ENCODE peak calls at places on chromosomes 1 and 21, in seven cellular contexts. B is H1, P is stomach, N is psoas muscle, M is thyroid gland, Q is transverse colon, J is cardiac muscle cell. U is an unnamed sample. For H3K36me3, the result is how much of the 10 kb centered on the place peaks cover.

GRCh38 chr21:36695671-36696389 is 3.1 kb upstream of the SIM2 start:
- DNase-seq in B (peak), P (no peak), N (no peak), M (no peak), Q (no peak), J (no peak), U (no peak)

GRCh38 chr1:207964195-207964966 is 53.5 kb upstream of the CD34 start:
- DNase-seq in B (no peak), P (no peak), N (no peak), M (no peak), Q (no peak), J (peak), U (no peak)

GRCh38 chr21:33096426-33096825 is 26.5 kb downstream of the OLIG1 start:
- DNase-seq in B (no peak), P (no peak), N (no peak), M (no peak), Q (no peak), J (no peak), U (no peak)

GRCh38 chr1:165216254-165216653 is 140.3 kb downstream of the LMX1A start:
- DNase-seq in B (no peak), P (no peak), N (no peak), M (no peak), Q (no peak), J (no peak), U (no peak)

GRCh38 chr1:110308247-110308646 is 30.9 kb upstream of the RBM15 start:
- DNase-seq in B (no peak), P (no peak), N (no peak), M (no peak), Q (no peak), J (peak), U (no peak)

GRCh38 chr1:227898502-227899140 is 49.1 kb downstream of the WNT9A start:
- DNase-seq in B (no peak), P (no peak), N (peak), M (peak), Q (peak), J (no peak), U (peak)

GRCh38 chr1:115642168-115643072 is 650 bp downstream of the VANGL1 start:
- DNase-seq in B (peak), P (peak), N (peak), M (peak), Q (peak), J (peak), U (peak)

GRCh38 chr1:180092931-180093650 is 61.6 kb upstream of the QSOX1 start:
- DNase-seq in B (no peak), P (no peak), N (no peak), M (no peak), Q (no peak), J (peak), U (no peak)

GRCh38 chr1:209080170-209080781 is 503.2 kb upstream of the CAMK1G start:
- DNase-seq in B (no peak), P (no peak), N (no peak), M (no peak), Q (no peak), J (no peak), U (no peak)

GRCh38 chr1:237205400-237206064 is 163.5 kb downstream of the RYR2 start:
- DNase-seq in B (no peak), P (no peak), N (peak), M (no peak), Q (no peak), J (peak), U (no peak)

GRCh38 chr1:94590203-94591137 is 48.9 kb upstream of the F3 start:
- DNase-seq in B (peak), P (no peak), N (no peak), M (no peak), Q (no peak), J (no peak), U (no peak)

GRCh38 chr1:94593611-94594010 is 52.1 kb upstream of the F3 start:
- DNase-seq in B (peak), P (no peak), N (no peak), M (no peak), Q (no peak), J (no peak), U (no peak)

GRCh38 chr1:94591791-94592565 is 50.4 kb upstream of the F3 start:
- DNase-seq in B (peak), P (no peak), N (no peak), M (no peak), Q (no peak), J (no peak), U (no peak)

GRCh38 chr1:94592566-94592920 is 51.0 kb upstream of the F3 start:
- DNase-seq in B (peak), P (no peak), N (no peak), M (no peak), Q (no peak), J (no peak), U (no peak)

GRCh38 chr1:94589728-94590127 is 48.2 kb upstream of the F3 start:
- DNase-seq in B (peak), P (no peak), N (no peak), M (no peak), Q (no peak), J (no peak), U (no peak)
- H3K27ac ChIP-seq in B (no peak), P (peak), N (no peak), M (no peak), Q (peak), J (no peak), U (no peak)

GRCh38 chr1:44220001-44220751 is 6.9 kb downstream of the DMAP1 start:
- DNase-seq in B (no peak), P (no peak), N (no peak), M (no peak), Q (no peak), J (no peak), U (no peak)

GRCh38 chr1:44220755-44221154 is 7.5 kb downstream of the DMAP1 start:
- DNase-seq in B (no peak), P (no peak), N (no peak), M (no peak), Q (no peak), J (no peak), U (no peak)

GRCh38 chr1:44219301-44219626 is 6.0 kb downstream of the DMAP1 start:
- DNase-seq in B (no peak), P (no peak), N (no peak), M (no peak), Q (no peak), J (no peak), U (no peak)

GRCh38 chr1:44218503-44219300 is 5.4 kb downstream of the DMAP1 start:
- DNase-seq in B (no peak), P (no peak), N (no peak), M (no peak), Q (no peak), J (no peak), U (no peak)

GRCh38 chr1:44217809-44218410 is 4.6 kb downstream of the DMAP1 start:
- DNase-seq in B (peak), P (peak), N (peak), M (peak), Q (peak), J (peak), U (peak)
- H3K36me3 ChIP-seq in B (under half), P (half or more), N (under half), M (under half), Q (under half), J (under half), U (under half)

GRCh38 chr1:61322008-61322744 is 239.8 kb downstream of the NFIA start:
- DNase-seq in B (no peak), P (no peak), N (no peak), M (no peak), Q (no peak), J (no peak), U (no peak)

GRCh38 chr1:61326713-61327112 is 244.4 kb downstream of the NFIA start:
- DNase-seq in B (no peak), P (no peak), N (no peak), M (no peak), Q (no peak), J (no peak), U (no peak)

GRCh38 chr1:61323681-61324328 is 241.4 kb downstream of the NFIA start:
- DNase-seq in B (no peak), P (no peak), N (no peak), M (no peak), Q (no peak), J (no peak), U (no peak)

GRCh38 chr1:61320575-61320974 is 238.2 kb downstream of the NFIA start:
- DNase-seq in B (no peak), P (no peak), N (no peak), M (no peak), Q (no peak), J (no peak), U (no peak)

DNA sequence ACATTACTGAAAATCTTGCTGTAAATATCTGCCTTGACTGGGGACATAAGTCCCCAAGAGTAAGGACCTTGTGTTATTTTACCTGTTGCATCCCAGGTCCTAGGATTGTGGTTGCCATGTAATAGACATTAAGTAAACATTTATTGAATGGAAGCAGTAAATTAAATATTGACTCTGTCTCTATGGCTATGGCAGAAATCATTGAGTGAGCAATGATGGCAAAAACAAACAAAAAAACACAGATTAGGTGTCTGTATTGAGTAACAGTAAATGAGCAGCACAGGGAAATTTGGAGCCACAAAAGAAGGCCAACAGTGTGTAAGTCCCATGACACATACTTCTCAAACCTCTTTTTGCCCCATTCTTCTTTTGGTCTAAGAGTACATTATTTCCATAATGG is 240.4 kb downstream of the NFIA start:
- DNase-seq in B (no peak), P (no peak), N (no peak), M (no peak), Q (no peak), J (no peak), U (no peak)
- H3K27ac ChIP-seq in B (no peak), P (peak), N (no peak), M (no peak), Q (no peak), J (no peak), U (no peak)

GRCh38 chr1:68673771-68674170 is 176.9 kb upstream of the DEPDC1 start:
- DNase-seq in B (no peak), P (no peak), N (no peak), M (no peak), Q (no peak), J (peak), U (no peak)
- H3K36me3 ChIP-seq in B (under half), P (under half), N (under half), M (under half), Q (under half), J (under half), U (under half)

DNA sequence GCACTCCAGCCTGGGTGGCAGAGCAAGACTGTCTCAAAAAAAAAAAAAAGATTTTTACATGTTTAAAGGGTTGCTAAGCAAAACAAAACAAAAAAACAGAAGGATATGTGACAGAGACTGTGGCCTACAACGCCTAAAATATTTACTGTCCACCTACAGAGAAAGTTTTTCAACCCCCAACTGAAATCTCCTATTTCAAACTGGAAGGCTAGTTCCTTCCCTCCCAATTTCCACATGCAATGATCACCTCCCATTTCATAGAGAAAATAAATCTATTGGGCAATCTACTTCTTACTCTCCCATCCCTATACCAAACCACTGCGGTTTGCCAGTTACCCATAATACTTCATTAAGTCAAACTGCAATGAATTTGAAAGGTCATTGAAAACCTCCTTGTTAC is 74.2 kb downstream of the ST3GAL3 start:
- DNase-seq in B (no peak), P (no peak), N (no peak), M (no peak), Q (no peak), J (no peak), U (no peak)
- H3K27ac ChIP-seq in B (no peak), P (no peak), N (peak), M (no peak), Q (no peak), J (no peak), U (no peak)

GRCh38 chr1:7810395-7810794 is 26.3 kb downstream of the PER3 start:
- DNase-seq in B (no peak), P (no peak), N (no peak), M (no peak), Q (no peak), J (peak), U (no peak)

GRCh38 chr1:7809742-7810141 is 25.7 kb downstream of the PER3 start:
- DNase-seq in B (no peak), P (no peak), N (no peak), M (no peak), Q (no peak), J (no peak), U (no peak)

GRCh38 chr1:7808253-7808844 is 24.3 kb downstream of the PER3 start:
- DNase-seq in B (no peak), P (no peak), N (no peak), M (no peak), Q (no peak), J (peak), U (no peak)

DNA sequence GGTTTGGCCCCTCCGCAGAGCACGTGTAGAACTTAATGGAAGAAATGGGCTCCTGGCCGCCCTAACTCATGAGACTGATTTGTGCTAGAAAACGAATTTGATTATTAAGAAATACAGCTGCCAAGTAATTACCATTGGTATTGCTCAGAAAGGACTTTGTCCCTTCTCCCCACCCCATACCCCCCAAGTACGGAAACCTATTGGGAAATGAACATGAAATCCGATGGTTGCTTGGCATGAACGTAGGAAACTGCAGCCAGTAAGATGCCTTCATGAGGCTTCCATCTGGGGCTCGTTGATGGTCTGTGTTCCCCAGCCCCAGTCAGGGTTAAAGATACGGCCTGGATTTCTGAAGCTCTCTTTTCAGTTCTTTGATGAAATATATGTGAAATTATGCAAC is 21.4 kb downstream of the PER3 start:
- DNase-seq in B (no peak), P (no peak), N (no peak), M (no peak), Q (no peak), J (no peak), U (no peak)
- H3K36me3 ChIP-seq in B (under half), P (half or more), N (under half), M (half or more), Q (under half), J (under half), U (under half)

GRCh38 chr1:85571830-85572229 is 8.7 kb upstream of the CCN1 start:
- DNase-seq in B (peak), P (no peak), N (no peak), M (no peak), Q (no peak), J (no peak), U (no peak)

GRCh38 chr1:85572574-85572973 is 8.0 kb upstream of the CCN1 start:
- DNase-seq in B (peak), P (no peak), N (no peak), M (no peak), Q (no peak), J (no peak), U (no peak)

GRCh38 chr1:85575363-85575995 is 5.1 kb upstream of the CCN1 start:
- DNase-seq in B (peak), P (no peak), N (no peak), M (no peak), Q (no peak), J (no peak), U (no peak)

GRCh38 chr1:85571181-85571540 is 9.4 kb upstream of the CCN1 start:
- DNase-seq in B (peak), P (no peak), N (no peak), M (no peak), Q (no peak), J (no peak), U (no peak)

GRCh38 chr1:85573348-85573747 is 7.2 kb upstream of the CCN1 start:
- DNase-seq in B (no peak), P (no peak), N (no peak), M (no peak), Q (no peak), J (peak), U (no peak)
- H3K27ac ChIP-seq in B (no peak), P (no peak), N (no peak), M (no peak), Q (no peak), J (no peak), U (no peak)

U was measured in CD8-positive, alpha-beta T cell.